ENCODE peak calls at places on chromosomes 4 and X, in four cellular contexts. K is HFFc6, X is midbrain, V is T-cell. O is an unnamed sample.

GRCh38 chr4:75179510-75179909 is 246.6 kb downstream of the PARM1 start:
- DNase-seq in V (no peak), X (no peak), K (no peak), O (no peak)

GRCh38 chrX:21740329-21741274 is 17.3 kb downstream of the SMPX start:
- DNase-seq in V (no peak), X (no peak), K (no peak), O (no peak)

GRCh38 chr4:98786866-98787265 is 128.5 kb upstream of the TSPAN5 start:
- DNase-seq in V (no peak), K (peak; percentile 16), X (no peak), O (peak; percentile 50)

GRCh38 chr4:153426207-153426886 is 39.8 kb upstream of the TMEM131L start:
- DNase-seq in K (no peak), X (no peak), V (peak; percentile 7), O (no peak)

GRCh38 chr4:38948551-38948950 is 80.9 kb downstream of the FAM114A1 start:
- DNase-seq in K (peak; percentile 87), V (no peak), X (peak; percentile 28), O (peak; percentile 62)

GRCh38 chr4:141724646-141725045 is 88.3 kb downstream of the IL15 start:
- DNase-seq in V (no peak), K (no peak), X (no peak), O (no peak)

GRCh38 chr4:91058345-91058744 is 931.2 kb downstream of the CCSER1 start:
- DNase-seq in K (no peak), X (no peak), V (no peak), O (no peak)

GRCh38 chr4:38119663-38120374 is 159.6 kb downstream of the PTTG2 start:
- DNase-seq in X (no peak), K (peak; percentile 88), V (no peak), O (no peak)

GRCh38 chr4:181757921-181758320 is 485.3 kb upstream of the TENM3 start:
- DNase-seq in V (no peak), X (peak; percentile 3), K (no peak), O (peak; percentile 61)

GRCh38 chr4:61273237-61273636 is 73.1 kb downstream of the ADGRL3 start:
- DNase-seq in V (no peak), X (no peak), K (no peak), O (no peak)

GRCh38 chrX:72027914-72028307 is 103.8 kb downstream of the RTL5 start:
- DNase-seq in X (no peak), V (no peak), K (no peak), O (no peak)

GRCh38 chr4:55278316-55278715 is 67.7 kb upstream of the SRD5A3 start:
- DNase-seq in X (no peak), K (no peak), V (no peak), O (no peak)

GRCh38 chrX:45801554-45801953 is 600.9 kb upstream of the DIPK2B start:
- DNase-seq in X (no peak), K (no peak), V (no peak), O (no peak)

GRCh38 chr4:31045151-31045550 is 325.0 kb downstream of the PCDH7 start:
- DNase-seq in V (no peak), K (no peak), X (no peak), O (no peak)

GRCh38 chrX:97027384-97027922 is 143.7 kb downstream of the RPA4 start:
- DNase-seq in V (no peak), K (no peak), X (no peak), O (no peak)

GRCh38 chr4:173529505-173530325 is at the start of gene HAND2:
- DNase-seq in V (no peak), K (peak; percentile 73), X (no peak), O (no peak)

GRCh38 chr4:4524364-4524763 is 17.5 kb downstream of the STX18 start:
- DNase-seq in V (peak; percentile 32), K (no peak), X (no peak), O (no peak)

GRCh38 chr4:72911316-72911715 is 158.2 kb downstream of the COX18 start:
- DNase-seq in V (no peak), X (no peak), K (no peak), O (no peak)

GRCh38 chr4:94533405-94534223 is 81.9 kb downstream of the PDLIM5 start:
- DNase-seq in K (no peak), X (no peak), V (no peak), O (no peak)

GRCh38 chr4:108159845-108160244 is 8.9 kb downstream of the LEF1 start:
- DNase-seq in K (no peak), X (no peak), V (no peak), O (no peak)

GRCh38 chr4:120838784-120839183 is 83.7 kb downstream of the PRDM5 start:
- DNase-seq in V (no peak), X (no peak), K (no peak), O (no peak)

GRCh38 chr4:95204267-95204835 is 344.4 kb downstream of the UNC5C start:
- DNase-seq in X (no peak), V (no peak), K (no peak), O (no peak)

GRCh38 chr4:94690851-94691254 is 66.9 kb upstream of the BMPR1B start:
- DNase-seq in X (no peak), K (peak; percentile 65), V (no peak), O (no peak)

GRCh38 chr4:83535520-83535944 is 376 bp upstream of the GPAT3 start:
- DNase-seq in X (no peak), K (peak; percentile 42), V (peak; percentile 22), O (no peak)

GRCh38 chr4:32226201-32226600 is 1506.0 kb downstream of the PCDH7 start:
- DNase-seq in K (no peak), X (no peak), V (no peak), O (no peak)

GRCh38 chr4:104490770-104491395 is 3.8 kb downstream of the CXXC4 start:
- DNase-seq in K (peak; percentile 6), V (peak; percentile 33), X (peak; percentile 82), O (peak; percentile 77)

O was measured in globus pallidus.